ENCODE peak calls at places on chromosomes 1 and 21, in nine cellular contexts. One of them, this sample, is unnamed.

GRCh38 chr1:117388328-117388727 is 21.1 kb downstream of the MAN1A2 start:
- DNase-seq in IMR-90: no peak
- DNase-seq in breast epithelium: no peak
- DNase-seq in suprapubic skin: no peak
- DNase-seq in tibial nerve: no peak
- DNase-seq in A549: no peak
- DNase-seq in body of pancreas: no peak
- DNase-seq in esophagus squamous epithelium: no peak
- DNase-seq in sigmoid colon: no peak
- DNase-seq in this sample: no peak

GRCh38 chr21:37407719-37408455 is 41.3 kb downstream of the DYRK1A start:
- DNase-seq in esophagus squamous epithelium: no peak
- DNase-seq in sigmoid colon: no peak
- DNase-seq in suprapubic skin: no peak
- DNase-seq in A549: no peak
- DNase-seq in body of pancreas: no peak
- DNase-seq in breast epithelium: no peak
- DNase-seq in IMR-90: peak; percentile 63
- DNase-seq in tibial nerve: no peak
- DNase-seq in this sample: no peak

GRCh38 chr1:178121883-178122282 is 28.0 kb downstream of the RASAL2 start:
- DNase-seq in suprapubic skin: no peak
- DNase-seq in A549: no peak
- DNase-seq in body of pancreas: no peak
- DNase-seq in tibial nerve: no peak
- DNase-seq in esophagus squamous epithelium: no peak
- DNase-seq in breast epithelium: no peak
- DNase-seq in sigmoid colon: no peak
- DNase-seq in IMR-90: peak; percentile 12
- DNase-seq in this sample: no peak

GRCh38 chr1:93033785-93034184 is 45.3 kb upstream of the MTF2 start:
- DNase-seq in tibial nerve: no peak
- DNase-seq in breast epithelium: no peak
- DNase-seq in IMR-90: peak; percentile 9
- DNase-seq in A549: no peak
- DNase-seq in body of pancreas: no peak
- DNase-seq in sigmoid colon: no peak
- DNase-seq in suprapubic skin: no peak
- DNase-seq in esophagus squamous epithelium: no peak
- DNase-seq in this sample: no peak

GRCh38 chr1:99669376-99669775 is 23.5 kb downstream of the PALMD start:
- DNase-seq in breast epithelium: no peak
- DNase-seq in IMR-90: no peak
- DNase-seq in A549: no peak
- DNase-seq in body of pancreas: no peak
- DNase-seq in esophagus squamous epithelium: no peak
- DNase-seq in tibial nerve: no peak
- DNase-seq in sigmoid colon: no peak
- DNase-seq in suprapubic skin: no peak
- DNase-seq in this sample: no peak

GRCh38 chr1:169933999-169934725 is 40.5 kb upstream of the SCYL3 start:
- DNase-seq in IMR-90: no peak
- DNase-seq in A549: peak; percentile 5
- DNase-seq in body of pancreas: no peak
- DNase-seq in breast epithelium: no peak
- DNase-seq in esophagus squamous epithelium: no peak
- DNase-seq in tibial nerve: no peak
- DNase-seq in suprapubic skin: no peak
- DNase-seq in sigmoid colon: no peak
- DNase-seq in this sample: no peak

GRCh38 chr1:98147280-98147679 is 226.4 kb upstream of the DPYD start:
- DNase-seq in A549: no peak
- DNase-seq in esophagus squamous epithelium: no peak
- DNase-seq in body of pancreas: no peak
- DNase-seq in sigmoid colon: no peak
- DNase-seq in breast epithelium: no peak
- DNase-seq in tibial nerve: no peak
- DNase-seq in suprapubic skin: no peak
- DNase-seq in IMR-90: no peak
- DNase-seq in this sample: no peak

GRCh38 chr1:214312530-214313051 is 31.6 kb downstream of the SMYD2 start:
- DNase-seq in breast epithelium: no peak
- DNase-seq in body of pancreas: no peak
- DNase-seq in IMR-90: no peak
- DNase-seq in sigmoid colon: no peak
- DNase-seq in suprapubic skin: no peak
- DNase-seq in A549: no peak
- DNase-seq in tibial nerve: no peak
- DNase-seq in esophagus squamous epithelium: no peak
- DNase-seq in this sample: no peak

GRCh38 chr1:115302390-115302961 is 35.6 kb downstream of the NGF start:
- DNase-seq in esophagus squamous epithelium: no peak
- DNase-seq in IMR-90: peak; percentile 91
- DNase-seq in tibial nerve: peak; percentile 61
- DNase-seq in body of pancreas: no peak
- DNase-seq in suprapubic skin: no peak
- DNase-seq in sigmoid colon: no peak
- DNase-seq in breast epithelium: peak; percentile 44
- DNase-seq in A549: no peak
- DNase-seq in this sample: peak; percentile 70

DNA sequence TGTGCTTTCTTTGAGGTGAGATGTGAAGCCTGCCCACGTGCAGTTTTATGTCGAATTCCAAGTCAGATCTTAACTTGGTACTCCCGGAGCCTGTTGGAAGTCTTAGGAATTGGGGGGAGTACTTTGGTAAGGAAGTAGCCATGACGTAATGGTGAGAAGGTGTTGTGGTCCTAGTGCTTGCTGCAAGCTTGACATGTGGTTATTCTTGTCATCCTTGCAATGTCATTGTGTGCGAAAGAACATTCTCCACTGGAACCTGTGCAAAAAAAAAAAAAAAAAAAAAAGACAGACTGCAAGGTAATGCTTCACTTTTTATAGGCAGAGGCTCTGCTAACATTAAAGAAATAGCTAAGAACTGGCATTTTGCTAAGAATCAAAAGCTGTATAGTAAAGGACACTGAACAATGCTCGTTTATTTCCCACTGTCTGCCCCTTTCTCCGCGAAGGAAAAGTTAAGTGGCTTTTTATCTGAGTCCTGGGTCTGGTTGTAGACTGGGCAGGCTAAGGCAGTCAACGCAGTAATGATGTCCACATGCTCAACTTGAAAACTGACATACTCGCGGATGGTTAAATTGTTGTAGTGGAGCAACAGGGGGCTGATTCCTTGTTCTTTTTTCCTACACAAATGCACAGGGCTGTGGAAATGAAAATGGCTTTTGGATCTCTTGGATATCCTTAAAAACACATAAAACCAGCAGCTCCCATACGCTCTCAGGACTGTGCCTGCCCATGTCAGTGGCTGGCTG is 2.1 kb downstream of the KAZN start:
- DNase-seq in suprapubic skin: no peak
- DNase-seq in sigmoid colon: no peak
- DNase-seq in body of pancreas: no peak
- DNase-seq in A549: no peak
- DNase-seq in esophagus squamous epithelium: no peak
- DNase-seq in tibial nerve: no peak
- DNase-seq in breast epithelium: no peak
- DNase-seq in IMR-90: no peak
- DNase-seq in this sample: no peak
- H3K4me3 ChIP-seq in suprapubic skin: no peak overlapping the region
- H3K4me3 ChIP-seq in sigmoid colon: no peak overlapping the region
- H3K4me3 ChIP-seq in body of pancreas: no peak overlapping the region
- H3K4me3 ChIP-seq in A549: no peak overlapping the region
- H3K4me3 ChIP-seq in esophagus squamous epithelium: peak overlapping the region; percentile 64
- H3K4me3 ChIP-seq in tibial nerve: no peak overlapping the region
- H3K4me3 ChIP-seq in breast epithelium: peak overlapping the region; percentile 80
- H3K4me3 ChIP-seq in IMR-90: no peak overlapping the region
- H3K4me3 ChIP-seq in this sample: no peak overlapping the region

GRCh38 chr1:160284782-160285344 is at the start of gene PEX19:
- DNase-seq in esophagus squamous epithelium: peak; percentile 78
- DNase-seq in breast epithelium: peak; percentile 93
- DNase-seq in body of pancreas: peak; percentile 94
- DNase-seq in sigmoid colon: peak; percentile 97
- DNase-seq in tibial nerve: peak; percentile 94
- DNase-seq in IMR-90: peak; percentile 94
- DNase-seq in A549: peak; percentile 95
- DNase-seq in suprapubic skin: peak; percentile 96
- DNase-seq in this sample: peak; percentile 92

GRCh38 chr1:160282807-160283206 is 2.1 kb downstream of the PEX19 start:
- DNase-seq in breast epithelium: no peak
- DNase-seq in sigmoid colon: no peak
- DNase-seq in suprapubic skin: no peak
- DNase-seq in body of pancreas: no peak
- DNase-seq in esophagus squamous epithelium: no peak
- DNase-seq in tibial nerve: no peak
- DNase-seq in A549: no peak
- DNase-seq in IMR-90: no peak
- DNase-seq in this sample: no peak

GRCh38 chr1:160285506-160285905 is 573 bp upstream of the PEX19 start:
- DNase-seq in tibial nerve: no peak
- DNase-seq in IMR-90: no peak
- DNase-seq in A549: no peak
- DNase-seq in suprapubic skin: no peak
- DNase-seq in sigmoid colon: no peak
- DNase-seq in breast epithelium: no peak
- DNase-seq in body of pancreas: no peak
- DNase-seq in esophagus squamous epithelium: no peak
- DNase-seq in this sample: no peak

DNA sequence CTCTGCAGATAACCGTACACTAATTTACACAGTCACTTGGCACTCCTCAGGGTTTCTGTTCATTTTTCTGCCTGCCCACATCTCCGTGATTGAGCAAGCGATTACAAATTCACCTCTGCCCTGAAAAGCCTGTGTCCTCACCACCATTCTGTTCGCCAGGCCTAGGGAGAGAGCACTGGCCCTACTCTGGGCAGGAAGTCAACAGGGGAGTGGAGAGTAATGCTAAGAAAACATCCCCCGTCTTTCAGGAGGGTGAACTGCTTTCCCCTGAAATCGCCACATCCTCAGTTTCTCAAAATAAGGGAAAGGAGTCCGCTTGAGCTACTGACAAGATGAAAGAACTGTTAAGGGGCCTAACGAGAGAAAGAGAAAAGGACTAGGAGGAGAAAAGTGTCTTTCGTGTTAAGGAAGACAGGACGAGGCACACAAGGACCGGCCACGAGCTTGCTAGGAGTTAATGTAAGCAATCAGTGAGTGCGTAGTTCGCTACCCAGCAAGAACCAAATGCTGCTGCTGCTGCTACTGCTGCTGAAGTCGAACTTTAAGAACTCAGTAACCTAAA is 632 bp downstream of the PEX19 start:
- DNase-seq in suprapubic skin: no peak
- DNase-seq in esophagus squamous epithelium: no peak
- DNase-seq in A549: no peak
- DNase-seq in breast epithelium: no peak
- DNase-seq in tibial nerve: no peak
- DNase-seq in body of pancreas: peak; percentile 38
- DNase-seq in sigmoid colon: no peak
- DNase-seq in IMR-90: peak; percentile 76
- DNase-seq in this sample: no peak
- TF ChIP-seq POLR2A in suprapubic skin: no peak
- TF ChIP-seq POLR2A in esophagus squamous epithelium: no peak
- TF ChIP-seq POLR2A in A549: no peak
- TF ChIP-seq POLR2A in breast epithelium: no peak
- TF ChIP-seq POLR2A in tibial nerve: no peak
- TF ChIP-seq POLR2A in body of pancreas: no peak
- TF ChIP-seq POLR2A in sigmoid colon: no peak
- TF ChIP-seq POLR2A in IMR-90: peak; percentile 33
- TF ChIP-seq POLR2A in this sample: no peak

GRCh38 chr1:172812118-172812517 is 153.2 kb downstream of the FASLG start:
- DNase-seq in body of pancreas: no peak
- DNase-seq in tibial nerve: no peak
- DNase-seq in A549: no peak
- DNase-seq in IMR-90: no peak
- DNase-seq in breast epithelium: no peak
- DNase-seq in suprapubic skin: no peak
- DNase-seq in sigmoid colon: no peak
- DNase-seq in esophagus squamous epithelium: no peak
- DNase-seq in this sample: no peak
- H3K4me1 ChIP-seq in body of pancreas: no peaks in the 10 kb centered on the region
- H3K4me1 ChIP-seq in tibial nerve: no peaks in the 10 kb centered on the region
- H3K4me1 ChIP-seq in A549: no peaks in the 10 kb centered on the region
- H3K4me1 ChIP-seq in IMR-90: no peaks in the 10 kb centered on the region
- H3K4me1 ChIP-seq in breast epithelium: no peaks in the 10 kb centered on the region
- H3K4me1 ChIP-seq in suprapubic skin: no peaks in the 10 kb centered on the region
- H3K4me1 ChIP-seq in sigmoid colon: no peaks in the 10 kb centered on the region
- H3K4me1 ChIP-seq in esophagus squamous epithelium: no peaks in the 10 kb centered on the region
- H3K4me1 ChIP-seq in this sample: no peaks in the 10 kb centered on the region

GRCh38 chr1:218209351-218209861 is 75.7 kb upstream of the RRP15 start:
- DNase-seq in IMR-90: peak; percentile 93
- DNase-seq in A549: peak; percentile 63
- DNase-seq in sigmoid colon: no peak
- DNase-seq in esophagus squamous epithelium: no peak
- DNase-seq in body of pancreas: no peak
- DNase-seq in breast epithelium: no peak
- DNase-seq in suprapubic skin: no peak
- DNase-seq in tibial nerve: no peak
- DNase-seq in this sample: no peak
- H3K4me3 ChIP-seq in IMR-90: no peak overlapping the region
- H3K4me3 ChIP-seq in A549: no peak overlapping the region
- H3K4me3 ChIP-seq in sigmoid colon: no peak overlapping the region
- H3K4me3 ChIP-seq in esophagus squamous epithelium: no peak overlapping the region
- H3K4me3 ChIP-seq in body of pancreas: no peak overlapping the region
- H3K4me3 ChIP-seq in breast epithelium: no peak overlapping the region
- H3K4me3 ChIP-seq in suprapubic skin: no peak overlapping the region
- H3K4me3 ChIP-seq in tibial nerve: no peak overlapping the region
- H3K4me3 ChIP-seq in this sample: no peak overlapping the region

DNA sequence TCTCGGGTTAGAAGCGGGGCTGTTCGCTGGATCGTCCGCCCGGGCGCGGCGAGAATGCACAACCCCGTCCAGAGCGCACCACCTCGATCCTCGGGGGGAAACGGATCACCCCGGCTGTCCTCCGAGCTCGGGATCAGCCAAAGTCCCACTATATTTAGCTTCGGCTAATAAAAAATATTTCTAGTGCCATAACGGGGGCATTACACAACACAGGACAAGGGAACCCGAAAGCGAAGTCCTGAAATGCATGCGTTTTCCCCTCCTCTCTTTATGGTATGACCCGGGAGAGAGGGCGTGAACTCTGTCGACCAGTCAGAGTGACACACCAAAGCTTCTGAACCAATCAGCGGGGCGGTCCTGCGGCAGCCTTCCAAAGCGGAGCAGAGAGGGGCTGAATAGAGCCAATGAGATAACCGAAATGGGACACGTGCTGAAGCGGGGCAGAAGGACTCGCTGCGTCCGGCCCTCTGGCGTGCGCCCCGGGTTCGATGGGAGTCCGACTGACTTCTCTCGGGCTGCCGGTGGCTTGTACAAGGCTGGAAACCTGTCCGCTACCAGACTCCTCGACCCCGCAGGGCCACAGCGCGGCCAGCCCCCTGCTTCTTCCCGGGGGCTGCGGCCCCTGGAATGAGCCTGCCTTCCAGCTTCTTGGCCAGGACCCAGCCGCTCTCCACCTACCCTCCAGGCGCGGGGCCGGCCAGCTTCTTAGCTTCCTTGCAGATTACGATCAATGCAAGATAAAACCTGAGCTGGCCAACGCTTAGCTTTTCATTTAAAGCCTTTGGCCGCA is at the start of gene ALDH4A1:
- DNase-seq in suprapubic skin: peak; percentile 99
- DNase-seq in breast epithelium: peak; percentile 99
- DNase-seq in esophagus squamous epithelium: peak; percentile 89
- DNase-seq in A549: peak; percentile 96
- DNase-seq in IMR-90: peak; percentile 98
- DNase-seq in tibial nerve: peak; percentile 98
- DNase-seq in sigmoid colon: peak; percentile 99
- DNase-seq in body of pancreas: peak; percentile 98
- DNase-seq in this sample: peak; percentile 98
- TF ChIP-seq POLR2A in suprapubic skin: no peak
- TF ChIP-seq POLR2A in breast epithelium: no peak
- TF ChIP-seq POLR2A in esophagus squamous epithelium: peak; percentile 24
- TF ChIP-seq POLR2A in A549: peak; percentile 31
- TF ChIP-seq POLR2A in IMR-90: no peak
- TF ChIP-seq POLR2A in tibial nerve: no peak
- TF ChIP-seq POLR2A in sigmoid colon: no peak
- TF ChIP-seq POLR2A in body of pancreas: peak; percentile 62
- TF ChIP-seq POLR2A in this sample: peak; percentile 40

This sample was measured in uterus.